ENCODE peak calls at places on chromosome 15, in seven cellular contexts. One of them, this sample, is unnamed.

GRCh38 chr15:43483306-43484128 is 9.4 kb downstream of the TP53BP1 start:
- DNase-seq in SK-MEL-5: peak; percentile 50
- DNase-seq in A172: peak; percentile 25
- DNase-seq in activated T-helper 1 cell treated with anti-CD3 and anti-CD28 coated beads, Interleukin-12 subunit alpha, Interleukin-12 subunit beta, Interleukin-2, Interleukin-4 antibody, amounts not matched to agents 30 ng/mL and 10 ng/mL and 1 ng/mL, durations not matched to agents 14 hours and 24 hours and 36 hours: no peak
- DNase-seq in tibial nerve: no peak
- DNase-seq in body of pancreas: no peak
- DNase-seq in amniotic stem cell: no peak
- DNase-seq in this sample: no peak

GRCh38 chr15:85825719-85826118 is 31.0 kb upstream of the KLHL25 start:
- DNase-seq in SK-MEL-5: no peak
- DNase-seq in A172: no peak
- DNase-seq in activated T-helper 1 cell treated with anti-CD3 and anti-CD28 coated beads, Interleukin-12 subunit alpha, Interleukin-12 subunit beta, Interleukin-2, Interleukin-4 antibody, amounts not matched to agents 30 ng/mL and 10 ng/mL and 1 ng/mL, durations not matched to agents 14 hours and 24 hours and 36 hours: no peak
- DNase-seq in tibial nerve: no peak
- DNase-seq in body of pancreas: no peak
- DNase-seq in amniotic stem cell: no peak
- DNase-seq in this sample: no peak

GRCh38 chr15:71572452-71573053 is 237.8 kb upstream of the NR2E3 start:
- DNase-seq in SK-MEL-5: no peak
- DNase-seq in A172: no peak
- DNase-seq in activated T-helper 1 cell treated with anti-CD3 and anti-CD28 coated beads, Interleukin-12 subunit alpha, Interleukin-12 subunit beta, Interleukin-2, Interleukin-4 antibody, amounts not matched to agents 30 ng/mL and 10 ng/mL and 1 ng/mL, durations not matched to agents 14 hours and 24 hours and 36 hours: no peak
- DNase-seq in tibial nerve: no peak
- DNase-seq in body of pancreas: peak; percentile 26
- DNase-seq in amniotic stem cell: no peak
- DNase-seq in this sample: no peak

GRCh38 chr15:67639591-67639990 is 97.1 kb downstream of the MAP2K5 start:
- DNase-seq in SK-MEL-5: no peak
- DNase-seq in A172: no peak
- DNase-seq in activated T-helper 1 cell treated with anti-CD3 and anti-CD28 coated beads, Interleukin-12 subunit alpha, Interleukin-12 subunit beta, Interleukin-2, Interleukin-4 antibody, amounts not matched to agents 30 ng/mL and 10 ng/mL and 1 ng/mL, durations not matched to agents 14 hours and 24 hours and 36 hours: no peak
- DNase-seq in tibial nerve: no peak
- DNase-seq in body of pancreas: no peak
- DNase-seq in amniotic stem cell: no peak
- DNase-seq in this sample: no peak

GRCh38 chr15:84937144-84937543 is 44.5 kb upstream of the PDE8A start:
- DNase-seq in SK-MEL-5: peak; percentile 67
- DNase-seq in A172: no peak
- DNase-seq in activated T-helper 1 cell treated with anti-CD3 and anti-CD28 coated beads, Interleukin-12 subunit alpha, Interleukin-12 subunit beta, Interleukin-2, Interleukin-4 antibody, amounts not matched to agents 30 ng/mL and 10 ng/mL and 1 ng/mL, durations not matched to agents 14 hours and 24 hours and 36 hours: no peak
- DNase-seq in tibial nerve: no peak
- DNase-seq in body of pancreas: no peak
- DNase-seq in amniotic stem cell: no peak
- DNase-seq in this sample: no peak

GRCh38 chr15:91307561-91307960 is 207.5 kb downstream of the SV2B start:
- DNase-seq in SK-MEL-5: no peak
- DNase-seq in A172: no peak
- DNase-seq in activated T-helper 1 cell treated with anti-CD3 and anti-CD28 coated beads, Interleukin-12 subunit alpha, Interleukin-12 subunit beta, Interleukin-2, Interleukin-4 antibody, amounts not matched to agents 30 ng/mL and 10 ng/mL and 1 ng/mL, durations not matched to agents 14 hours and 24 hours and 36 hours: no peak
- DNase-seq in tibial nerve: no peak
- DNase-seq in body of pancreas: no peak
- DNase-seq in amniotic stem cell: no peak
- DNase-seq in this sample: no peak

GRCh38 chr15:62115847-62116246 is 49.1 kb downstream of the C2CD4A start:
- DNase-seq in SK-MEL-5: no peak
- DNase-seq in A172: no peak
- DNase-seq in activated T-helper 1 cell treated with anti-CD3 and anti-CD28 coated beads, Interleukin-12 subunit alpha, Interleukin-12 subunit beta, Interleukin-2, Interleukin-4 antibody, amounts not matched to agents 30 ng/mL and 10 ng/mL and 1 ng/mL, durations not matched to agents 14 hours and 24 hours and 36 hours: no peak
- DNase-seq in tibial nerve: no peak
- DNase-seq in body of pancreas: peak; percentile 68
- DNase-seq in amniotic stem cell: no peak
- DNase-seq in this sample: no peak

GRCh38 chr15:90934949-90935751 is at the start of gene UNC45A:
- DNase-seq in SK-MEL-5: peak; percentile 85
- DNase-seq in A172: peak; percentile 66
- DNase-seq in activated T-helper 1 cell treated with anti-CD3 and anti-CD28 coated beads, Interleukin-12 subunit alpha, Interleukin-12 subunit beta, Interleukin-2, Interleukin-4 antibody, amounts not matched to agents 30 ng/mL and 10 ng/mL and 1 ng/mL, durations not matched to agents 14 hours and 24 hours and 36 hours: peak; percentile 93
- DNase-seq in tibial nerve: peak; percentile 85
- DNase-seq in body of pancreas: peak; percentile 95
- DNase-seq in amniotic stem cell: peak; percentile 62
- DNase-seq in this sample: no peak

GRCh38 chr15:82570721-82571519 is 30.7 kb upstream of the RPS17 start:
- DNase-seq in SK-MEL-5: no peak
- DNase-seq in A172: peak; percentile 8
- DNase-seq in activated T-helper 1 cell treated with anti-CD3 and anti-CD28 coated beads, Interleukin-12 subunit alpha, Interleukin-12 subunit beta, Interleukin-2, Interleukin-4 antibody, amounts not matched to agents 30 ng/mL and 10 ng/mL and 1 ng/mL, durations not matched to agents 14 hours and 24 hours and 36 hours: no peak
- DNase-seq in tibial nerve: no peak
- DNase-seq in body of pancreas: no peak
- DNase-seq in amniotic stem cell: no peak
- DNase-seq in this sample: no peak

GRCh38 chr15:92843819-92844218 is 56.3 kb upstream of the CHD2 start:
- DNase-seq in SK-MEL-5: no peak
- DNase-seq in A172: no peak
- DNase-seq in activated T-helper 1 cell treated with anti-CD3 and anti-CD28 coated beads, Interleukin-12 subunit alpha, Interleukin-12 subunit beta, Interleukin-2, Interleukin-4 antibody, amounts not matched to agents 30 ng/mL and 10 ng/mL and 1 ng/mL, durations not matched to agents 14 hours and 24 hours and 36 hours: no peak
- DNase-seq in tibial nerve: no peak
- DNase-seq in body of pancreas: no peak
- DNase-seq in amniotic stem cell: no peak
- DNase-seq in this sample: no peak

GRCh38 chr15:55990071-55990470 is 3.3 kb downstream of the NEDD4 start:
- DNase-seq in SK-MEL-5: no peak
- DNase-seq in A172: no peak
- DNase-seq in activated T-helper 1 cell treated with anti-CD3 and anti-CD28 coated beads, Interleukin-12 subunit alpha, Interleukin-12 subunit beta, Interleukin-2, Interleukin-4 antibody, amounts not matched to agents 30 ng/mL and 10 ng/mL and 1 ng/mL, durations not matched to agents 14 hours and 24 hours and 36 hours: no peak
- DNase-seq in tibial nerve: no peak
- DNase-seq in body of pancreas: no peak
- DNase-seq in amniotic stem cell: no peak
- DNase-seq in this sample: no peak

GRCh38 chr15:64247906-64248541 is 85.2 kb upstream of the PPIB start:
- DNase-seq in SK-MEL-5: peak; percentile 91
- DNase-seq in A172: peak; percentile 79
- DNase-seq in activated T-helper 1 cell treated with anti-CD3 and anti-CD28 coated beads, Interleukin-12 subunit alpha, Interleukin-12 subunit beta, Interleukin-2, Interleukin-4 antibody, amounts not matched to agents 30 ng/mL and 10 ng/mL and 1 ng/mL, durations not matched to agents 14 hours and 24 hours and 36 hours: peak; percentile 27
- DNase-seq in tibial nerve: no peak
- DNase-seq in body of pancreas: peak; percentile 87
- DNase-seq in amniotic stem cell: peak; percentile 68
- DNase-seq in this sample: no peak